ENCODE peak calls at places on chromosomes 3 and 15, in eight cellular contexts. K is ascending aorta, G is MM.1S, F is cardiac fibroblast, P is hepatocyte, L is uterus, R is AG09319, U is GM12865. C is an unnamed sample.

GRCh38 chr15:84804005-84804803 is 13.0 kb upstream of the ALPK3 start:
- DNase-seq in K (no peak), G (no peak), F (no peak), P (no peak), L (no peak), R (no peak), U (no peak), C (no peak)

GRCh38 chr3:107760141-107760540 is 237.4 kb downstream of the BBX start:
- DNase-seq in K (no peak), G (no peak), F (no peak), P (no peak), L (no peak), R (no peak), U (no peak), C (no peak)

GRCh38 chr3:122572940-122573412 is 4.5 kb upstream of the PARP15 start:
- DNase-seq in K (no peak), G (no peak), F (peak; percentile 63), P (peak; percentile 23), L (peak; percentile 36), R (no peak), U (peak; percentile 79), C (no peak)

GRCh38 chr15:72203507-72203837 is 5.9 kb upstream of the GRAMD2A start:
- DNase-seq in K (peak; percentile 84), G (no peak), F (peak; percentile 96), P (no peak), L (no peak), R (peak; percentile 92), U (no peak), C (peak; percentile 76)

GRCh38 chr3:55486857-55487375 is at the start of gene WNT5A:
- DNase-seq in K (no peak), G (peak; percentile 42), F (peak; percentile 54), P (peak; percentile 63), L (peak; percentile 42), R (no peak), U (peak; percentile 27), C (no peak)

GRCh38 chr15:63006032-63006878 is 36.3 kb upstream of the TPM1 start:
- DNase-seq in K (no peak), G (no peak), F (no peak), P (peak; percentile 63), L (no peak), R (no peak), U (no peak), C (no peak)

GRCh38 chr3:110767156-110767555 is 304.5 kb upstream of the NECTIN3 start:
- DNase-seq in K (no peak), G (no peak), F (no peak), P (no peak), L (no peak), R (no peak), U (no peak), C (no peak)

GRCh38 chr3:141920701-141921100 is 44.3 kb downstream of the ATP1B3 start:
- DNase-seq in K (no peak), G (no peak), F (no peak), P (no peak), L (no peak), R (no peak), U (no peak), C (no peak)

GRCh38 chr15:44023176-44023575 is 171.9 kb downstream of the FRMD5 start:
- DNase-seq in K (no peak), G (no peak), F (peak; percentile 32), P (no peak), L (no peak), R (no peak), U (no peak), C (no peak)

GRCh38 chr3:17302774-17303173 is 418.0 kb downstream of the PLCL2 start:
- DNase-seq in K (no peak), G (no peak), F (peak; percentile 57), P (no peak), L (peak; percentile 20), R (peak; percentile 57), U (no peak), C (no peak)

GRCh38 chr3:19474169-19474568 is 325.9 kb downstream of the KCNH8 start:
- DNase-seq in K (no peak), G (no peak), F (no peak), P (no peak), L (no peak), R (no peak), U (no peak), C (no peak)

DNA sequence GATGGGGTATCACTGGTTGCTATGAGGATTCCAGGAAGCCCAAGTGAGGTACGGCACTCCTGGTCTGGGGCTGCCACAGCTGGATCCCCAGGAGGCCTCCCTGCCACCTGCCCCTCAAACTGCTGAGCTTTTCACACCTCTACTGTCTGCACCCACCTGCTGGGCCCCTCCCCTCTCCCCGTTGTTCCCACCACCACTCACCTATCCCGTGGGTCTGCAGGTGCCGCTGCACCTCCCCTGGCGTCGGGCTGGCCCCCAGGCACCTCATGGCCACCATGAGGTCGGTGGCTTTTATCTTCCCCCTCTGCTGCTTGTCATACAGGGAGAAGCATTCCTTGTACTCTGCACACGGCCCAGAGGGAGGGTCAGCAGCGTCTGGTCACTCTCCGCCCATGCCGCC is 5.8 kb downstream of the CALML4 start:
- DNase-seq in K (no peak), G (no peak), F (no peak), P (no peak), L (no peak), R (no peak), U (no peak), C (no peak)
- TF ChIP-seq CTCF in K (no peak), G (no peak), F (no peak), P (no peak), L (no peak), R (no peak), U (no peak), C (no peak)

GRCh38 chr3:9015250-9015649 is 52.0 kb upstream of the RAD18 start:
- DNase-seq in K (no peak), G (peak; percentile 14), F (no peak), P (no peak), L (no peak), R (no peak), U (no peak), C (no peak)

GRCh38 chr3:9013782-9014181 is 50.5 kb upstream of the RAD18 start:
- DNase-seq in K (no peak), G (no peak), F (no peak), P (no peak), L (no peak), R (no peak), U (no peak), C (no peak)

GRCh38 chr3:9012521-9012920 is 49.2 kb upstream of the RAD18 start:
- DNase-seq in K (no peak), G (no peak), F (no peak), P (no peak), L (no peak), R (no peak), U (no peak), C (no peak)

GRCh38 chr3:9009976-9010545 is 46.8 kb upstream of the RAD18 start:
- DNase-seq in K (no peak), G (no peak), F (no peak), P (no peak), L (no peak), R (no peak), U (no peak), C (no peak)

GRCh38 chr3:9014189-9014588 is 50.9 kb upstream of the RAD18 start:
- DNase-seq in K (no peak), G (no peak), F (peak; percentile 17), P (peak; percentile 48), L (no peak), R (no peak), U (no peak), C (no peak)
- TF ChIP-seq CTCF in K (no peak), G (no peak), F (peak; percentile 8), P (peak; percentile 26), L (no peak), R (peak; percentile 8), U (no peak), C (peak; percentile 44)

GRCh38 chr3:174937488-174937887 is 78.4 kb downstream of the NAALADL2 start:
- DNase-seq in K (no peak), G (peak; percentile 25), F (no peak), P (no peak), L (no peak), R (peak; percentile 38), U (no peak), C (peak; percentile 55)

GRCh38 chr3:174936590-174936989 is 77.5 kb downstream of the NAALADL2 start:
- DNase-seq in K (no peak), G (no peak), F (no peak), P (no peak), L (no peak), R (no peak), U (no peak), C (no peak)

DNA sequence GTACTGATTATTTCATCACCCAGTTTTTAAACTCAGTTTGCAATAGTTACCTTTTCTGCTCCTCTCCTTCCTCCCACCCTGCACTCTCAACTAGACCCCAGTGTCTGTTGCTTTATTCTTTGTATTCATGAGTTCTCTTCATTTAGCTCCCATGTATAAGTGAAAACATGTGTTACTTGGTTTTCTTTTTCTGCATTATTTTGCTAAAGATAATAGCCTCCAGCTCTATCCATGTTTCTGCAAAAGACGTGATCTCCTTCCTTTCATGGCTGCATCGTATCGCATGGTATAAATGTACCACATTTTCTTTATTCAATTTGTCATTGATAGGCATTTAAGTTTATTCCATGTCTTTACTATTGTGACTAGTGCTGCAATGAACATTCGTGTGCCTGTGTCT is 79.0 kb downstream of the NAALADL2 start:
- DNase-seq in K (no peak), G (no peak), F (no peak), P (no peak), L (no peak), R (no peak), U (no peak), C (no peak)
- TF ChIP-seq CTCF in K (no peak), G (no peak), F (no peak), P (no peak), L (no peak), R (no peak), U (no peak), C (no peak)

GRCh38 chr3:138030881-138031280 is 20.9 kb downstream of the CLDN18 start:
- DNase-seq in K (no peak), G (no peak), F (no peak), P (no peak), L (no peak), R (no peak), U (no peak), C (no peak)

GRCh38 chr3:138031536-138031935 is 21.6 kb downstream of the CLDN18 start:
- DNase-seq in K (no peak), G (no peak), F (no peak), P (no peak), L (no peak), R (no peak), U (peak; percentile 78), C (no peak)

GRCh38 chr3:138034918-138035317 is 25.0 kb downstream of the CLDN18 start:
- DNase-seq in K (no peak), G (no peak), F (no peak), P (no peak), L (no peak), R (no peak), U (peak; percentile 55), C (no peak)

GRCh38 chr3:138032567-138032966 is 22.6 kb downstream of the CLDN18 start:
- DNase-seq in K (no peak), G (no peak), F (no peak), P (no peak), L (no peak), R (no peak), U (peak; percentile 82), C (no peak)

DNA sequence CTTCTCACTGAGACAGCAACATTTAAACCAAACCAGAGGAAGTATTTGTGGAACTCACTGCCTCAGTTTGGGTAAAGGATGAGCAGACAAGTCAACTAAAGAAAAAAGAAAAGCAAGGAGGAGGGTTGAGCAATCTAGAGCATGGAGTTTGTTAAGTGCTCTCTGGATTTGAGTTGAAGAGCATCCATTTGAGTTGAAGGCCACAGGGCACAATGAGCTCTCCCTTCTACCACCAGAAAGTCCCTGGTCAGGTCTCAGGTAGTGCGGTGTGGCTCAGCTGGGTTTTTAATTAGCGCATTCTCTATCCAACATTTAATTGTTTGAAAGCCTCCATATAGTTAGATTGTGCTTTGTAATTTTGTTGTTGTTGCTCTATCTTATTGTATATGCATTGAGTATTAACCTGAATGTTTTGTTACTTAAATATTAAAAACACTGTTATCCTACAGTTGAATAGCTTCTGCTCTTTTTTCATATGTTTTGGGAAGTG is 23.3 kb downstream of the CLDN18 start:
- DNase-seq in K (no peak), G (no peak), F (no peak), P (no peak), L (no peak), R (no peak), U (peak; percentile 73), C (no peak)
- TF ChIP-seq CTCF in K (no peak), G (no peak), F (no peak), P (no peak), L (no peak), R (no peak), U (no peak), C (no peak)